ENCODE peak calls at places on chromosome 17, in eight cellular contexts. C, E, A, F, V, H, N and S are unnamed samples.

GRCh38 chr17:81902023-81902652 is at the start of gene NPB:
- DNase-seq in E (no peak), A (no peak), N (no peak), V (no peak), H (peak; percentile 42), C (no peak), F (no peak), S (peak; percentile 59)

GRCh38 chr17:41360291-41360995 is 9.2 kb downstream of the KRT33B start:
- DNase-seq in H (no peak), E (peak; percentile 92), F (peak; percentile 94), N (no peak), A (no peak), V (no peak), C (no peak), S (no peak)

GRCh38 chr17:72303787-72304733 is 183.2 kb downstream of the SOX9 start:
- DNase-seq in C (no peak), E (no peak), A (no peak), F (no peak), H (no peak), V (no peak), N (no peak), S (no peak)

GRCh38 chr17:77489898-77490265 is 349.1 kb downstream of the SEC14L1 start:
- DNase-seq in E (no peak), A (no peak), F (no peak), H (no peak), V (no peak), C (no peak), N (no peak), S (peak; percentile 58)

GRCh38 chr17:38538906-38539305 is 66.8 kb downstream of the SRCIN1 start:
- DNase-seq in A (no peak), E (no peak), H (no peak), C (no peak), N (no peak), V (no peak), F (no peak), S (no peak)

GRCh38 chr17:28725166-28725659 is 820 bp downstream of the TLCD1 start:
- DNase-seq in N (no peak), V (no peak), A (no peak), C (peak; percentile 88), E (peak; percentile 46), H (no peak), F (peak; percentile 68), S (no peak)

GRCh38 chr17:83145358-83145738 is 65.9 kb downstream of the METRNL start:
- DNase-seq in H (no peak), V (no peak), E (no peak), C (no peak), N (no peak), A (no peak), F (no peak), S (no peak)

GRCh38 chr17:44210342-44211192 is 8.9 kb downstream of the UBTF start:
- DNase-seq in N (peak; percentile 92), F (no peak), H (peak; percentile 94), A (peak; percentile 90), C (peak; percentile 84), V (peak; percentile 71), E (peak; percentile 71), S (no peak)

GRCh38 chr17:42016411-42016831 is 818 bp downstream of the DNAJC7 start:
- DNase-seq in A (no peak), F (no peak), C (no peak), E (no peak), H (no peak), N (peak; percentile 24), V (no peak), S (no peak)